ENCODE peak calls at places on chromosomes 3 and 15, in ten cellular contexts. G, U, L, Z, V, M, Q, P, F and A are unnamed samples.

GRCh38 chr3:23900744-23901143 is 16.0 kb downstream of the NKIRAS1 start:
- DNase-seq in G (no peak), U (no peak), L (no peak), Z (no peak), V (no peak), M (peak), Q (no peak), P (no peak), F (no peak), A (no peak)

GRCh38 chr15:74710349-74711094 is 14.7 kb upstream of the EDC3 start:
- DNase-seq in G (no peak), U (no peak), L (no peak), Z (no peak), V (no peak), M (no peak), Q (no peak), P (no peak), F (no peak), A (no peak)

GRCh38 chr15:98085003-98085639 is 124.6 kb downstream of the ARRDC4 start:
- DNase-seq in G (peak), U (peak), L (peak), Z (no peak), V (peak), M (peak), Q (peak), P (peak), F (peak), A (peak)

GRCh38 chr3:42369304-42369703 is 41.1 kb downstream of the LYZL4 start:
- DNase-seq in G (peak), U (no peak), L (no peak), Z (no peak), V (peak), M (no peak), Q (no peak), P (peak), F (no peak), A (no peak)

GRCh38 chr15:26771917-26772587 is 814 bp downstream of the GABRB3 start:
- DNase-seq in G (no peak), U (no peak), L (no peak), Z (peak), V (peak), M (no peak), Q (no peak), P (peak), F (no peak), A (no peak)

GRCh38 chr3:65742914-65743313 is 295.8 kb downstream of the MAGI1 start:
- DNase-seq in G (peak), U (peak), L (peak), Z (no peak), V (no peak), M (no peak), Q (no peak), P (no peak), F (no peak), A (no peak)

GRCh38 chr3:184050217-184050847 is 2.5 kb upstream of the HTR3C start:
- DNase-seq in G (no peak), U (no peak), L (no peak), Z (no peak), V (peak), M (no peak), Q (no peak), P (no peak), F (no peak), A (no peak)

GRCh38 chr15:77869021-77869895 is 208.3 kb downstream of the TBC1D2B start:
- DNase-seq in G (peak), U (peak), L (no peak), Z (peak), V (no peak), M (peak), Q (no peak), P (no peak), F (no peak), A (no peak)

GRCh38 chr3:177603137-177603603 is 405.9 kb upstream of the TBL1XR1 start:
- DNase-seq in G (no peak), U (no peak), L (no peak), Z (no peak), V (no peak), M (peak), Q (no peak), P (no peak), F (no peak), A (no peak)

GRCh38 chr3:187130346-187131066 is 8.8 kb downstream of the RPL39L start:
- DNase-seq in G (peak), U (peak), L (peak), Z (no peak), V (no peak), M (peak), Q (peak), P (no peak), F (peak), A (no peak)

GRCh38 chr3:11306815-11307589 is 34.8 kb downstream of the ATG7 start:
- DNase-seq in G (peak), U (peak), L (peak), Z (no peak), V (no peak), M (no peak), Q (no peak), P (no peak), F (peak), A (no peak)

GRCh38 chr3:176041812-176042211 is 1155.5 kb downstream of the TBL1XR1 start:
- DNase-seq in G (peak), U (no peak), L (peak), Z (no peak), V (no peak), M (no peak), Q (peak), P (no peak), F (no peak), A (no peak)

GRCh38 chr3:43338295-43338694 is 52.0 kb downstream of the SNRK start:
- DNase-seq in G (peak), U (no peak), L (peak), Z (no peak), V (no peak), M (peak), Q (no peak), P (no peak), F (no peak), A (no peak)

GRCh38 chr15:92810418-92811138 is 89.5 kb upstream of the CHD2 start:
- DNase-seq in G (peak), U (no peak), L (peak), Z (peak), V (peak), M (peak), Q (no peak), P (peak), F (no peak), A (peak)

GRCh38 chr3:184642623-184643308 is 69.1 kb downstream of the MAGEF1 start:
- DNase-seq in G (no peak), U (no peak), L (no peak), Z (no peak), V (no peak), M (no peak), Q (no peak), P (no peak), F (no peak), A (no peak)

GRCh38 chr3:196654691-196655090 is 15.2 kb downstream of the NRROS start:
- DNase-seq in G (peak), U (peak), L (no peak), Z (no peak), V (no peak), M (peak), Q (no peak), P (no peak), F (no peak), A (no peak)

GRCh38 chr15:79455361-79455760 is 23.2 kb downstream of the MINAR1 start:
- DNase-seq in G (peak), U (peak), L (no peak), Z (no peak), V (no peak), M (no peak), Q (no peak), P (no peak), F (no peak), A (no peak)

GRCh38 chr3:195195321-195196209 is 75.4 kb downstream of the XXYLT1 start:
- DNase-seq in G (no peak), U (peak), L (no peak), Z (no peak), V (peak), M (peak), Q (no peak), P (peak), F (no peak), A (peak)

GRCh38 chr3:170144437-170144843 is 37.1 kb downstream of the PHC3 start:
- DNase-seq in G (peak), U (no peak), L (no peak), Z (no peak), V (no peak), M (peak), Q (no peak), P (no peak), F (no peak), A (no peak)

GRCh38 chr3:139326131-139326530 is 17.7 kb upstream of the MRPS22 start:
- DNase-seq in G (no peak), U (no peak), L (no peak), Z (no peak), V (no peak), M (no peak), Q (no peak), P (no peak), F (no peak), A (no peak)

GRCh38 chr3:152183473-152183872 is 85.3 kb upstream of the MBNL1 start:
- DNase-seq in G (peak), U (peak), L (peak), Z (peak), V (peak), M (peak), Q (no peak), P (peak), F (no peak), A (no peak)

GRCh38 chr15:92377083-92377789 is 16.4 kb upstream of the ST8SIA2 start:
- DNase-seq in G (peak), U (peak), L (no peak), Z (no peak), V (no peak), M (no peak), Q (no peak), P (no peak), F (no peak), A (no peak)